ENCODE peak calls at places on chromosomes 4 and X, in ten cellular contexts. V, Z, G, F, N, O, R, E, J and B are unnamed samples.
A peak's percentile ranks its signal among the peaks of the same experiment; 100 is the strongest.

GRCh38 chr4:153116801-153117200 is 87.4 kb upstream of the TRIM2 start:
- DNase-seq in E (no peak), Z (no peak), N (no peak), J (no peak), G (no peak), V (no peak), F (no peak), R (no peak), O (no peak), B (no peak)

GRCh38 chr4:40555176-40555900 is 74.3 kb downstream of the RBM47 start:
- DNase-seq in N (no peak), G (no peak), E (no peak), F (no peak), J (no peak), R (no peak), O (no peak), V (no peak), Z (no peak), B (no peak)

GRCh38 chr4:56210397-56210796 is 176.9 kb downstream of the AASDH start:
- DNase-seq in R (no peak), G (no peak), J (no peak), E (no peak), F (no peak), Z (no peak), N (no peak), V (no peak), O (no peak), B (no peak)

GRCh38 chr4:82704156-82704555 is 94.4 kb downstream of the SCD5 start:
- DNase-seq in Z (no peak), E (peak; percentile 35), F (no peak), G (no peak), V (no peak), N (no peak), J (no peak), O (no peak), R (no peak), B (no peak)

GRCh38 chrX:107014927-107015326 is 14.9 kb upstream of the MORC4 start:
- DNase-seq in J (no peak), R (no peak), F (no peak), G (no peak), Z (no peak), V (no peak), O (no peak), E (peak; percentile 7), N (no peak), B (no peak)

GRCh38 chrX:49184294-49185061 is 1.7 kb downstream of the PRICKLE3 start:
- DNase-seq in G (peak; percentile 91), V (no peak), N (peak; percentile 88), O (peak; percentile 83), F (peak; percentile 52), R (no peak), J (peak; percentile 84), E (peak; percentile 81), Z (peak; percentile 93), B (no peak)

GRCh38 chr4:142402156-142402555 is 443.9 kb downstream of the INPP4B start:
- DNase-seq in V (no peak), N (no peak), O (no peak), F (no peak), R (no peak), Z (peak; percentile 34), G (no peak), E (no peak), J (no peak), B (no peak)

GRCh38 chr4:124483043-124483906 is 229.3 kb downstream of the ANKRD50 start:
- DNase-seq in J (no peak), N (no peak), E (no peak), F (no peak), Z (no peak), G (no peak), V (no peak), O (peak; percentile 28), R (no peak), B (no peak)